ENCODE peak calls at places on chromosome 7, in eight cellular contexts. W is astrocyte of the cerebellum, J is AG09309, Q is ascending aorta, K is BJ, S is cardiac fibroblast, H is Calu3, N is upper lobe of left lung. X is an unnamed sample.

GRCh38 chr7:132977234-132977633 is 104.7 kb downstream of the CHCHD3 start:
- DNase-seq in W (no peak), J (no peak), Q (no peak), K (no peak), S (no peak), H (no peak), N (no peak), X (no peak)

GRCh38 chr7:157090485-157091165 is 48.1 kb upstream of the UBE3C start:
- DNase-seq in W (no peak), J (no peak), Q (no peak), K (no peak), S (no peak), H (no peak), N (no peak), X (no peak)

GRCh38 chr7:100095289-100095688 is 5.9 kb downstream of the MCM7 start:
- DNase-seq in W (no peak), J (no peak), Q (no peak), K (no peak), S (no peak), H (no peak), N (no peak), X (no peak)

GRCh38 chr7:36583318-36583717 is 141.0 kb downstream of the AOAH start:
- DNase-seq in W (no peak), J (no peak), Q (no peak), K (no peak), S (peak; percentile 15), H (no peak), N (no peak), X (no peak)

GRCh38 chr7:116505823-116506222 is 6.3 kb downstream of the CAV2 start:
- DNase-seq in W (no peak), J (no peak), Q (no peak), K (no peak), S (no peak), H (no peak), N (no peak), X (no peak)

GRCh38 chr7:102426268-102427031 is 6.9 kb upstream of the ORAI2 start:
- DNase-seq in W (no peak), J (no peak), Q (no peak), K (no peak), S (no peak), H (no peak), N (peak; percentile 53), X (no peak)

GRCh38 chr7:151249732-151250072 is 1.2 kb upstream of the SMARCD3 start:
- DNase-seq in W (no peak), J (no peak), Q (peak; percentile 86), K (no peak), S (peak; percentile 54), H (no peak), N (peak; percentile 80), X (no peak)

GRCh38 chr7:130490888-130491771 is 755 bp upstream of the MEST start:
- DNase-seq in W (no peak), J (no peak), Q (no peak), K (no peak), S (peak; percentile 31), H (no peak), N (no peak), X (peak; percentile 34)

GRCh38 chr7:40447345-40447744 is 312.5 kb downstream of the SUGCT start:
- DNase-seq in W (no peak), J (no peak), Q (no peak), K (no peak), S (no peak), H (no peak), N (no peak), X (no peak)

GRCh38 chr7:77837275-77837674 is 38.7 kb downstream of the PHTF2 start:
- DNase-seq in W (no peak), J (no peak), Q (no peak), K (no peak), S (no peak), H (no peak), N (no peak), X (no peak)

GRCh38 chr7:134520130-134520529 is 7.2 kb upstream of the AKR1B10 start:
- DNase-seq in W (no peak), J (no peak), Q (no peak), K (no peak), S (peak; percentile 40), H (no peak), N (no peak), X (no peak)
- TF ChIP-seq CTCF in W (peak; percentile 1), J (peak; percentile 27), Q (no peak), K (peak; percentile 41), S (no peak), H (peak; percentile 6), N (no peak), X (no peak)

GRCh38 chr7:158411232-158411950 is 176.2 kb downstream of the PTPRN2 start:
- DNase-seq in W (no peak), J (no peak), Q (no peak), K (no peak), S (no peak), H (no peak), N (no peak), X (no peak)

GRCh38 chr7:158416283-158416933 is 171.2 kb downstream of the PTPRN2 start:
- DNase-seq in W (no peak), J (no peak), Q (no peak), K (no peak), S (no peak), H (no peak), N (peak; percentile 10), X (no peak)

GRCh38 chr7:158410720-158411119 is 176.9 kb downstream of the PTPRN2 start:
- DNase-seq in W (no peak), J (no peak), Q (no peak), K (no peak), S (no peak), H (no peak), N (no peak), X (no peak)

GRCh38 chr7:158415316-158415715 is 172.3 kb downstream of the PTPRN2 start:
- DNase-seq in W (no peak), J (no peak), Q (no peak), K (no peak), S (no peak), H (no peak), N (peak; percentile 15), X (no peak)

DNA sequence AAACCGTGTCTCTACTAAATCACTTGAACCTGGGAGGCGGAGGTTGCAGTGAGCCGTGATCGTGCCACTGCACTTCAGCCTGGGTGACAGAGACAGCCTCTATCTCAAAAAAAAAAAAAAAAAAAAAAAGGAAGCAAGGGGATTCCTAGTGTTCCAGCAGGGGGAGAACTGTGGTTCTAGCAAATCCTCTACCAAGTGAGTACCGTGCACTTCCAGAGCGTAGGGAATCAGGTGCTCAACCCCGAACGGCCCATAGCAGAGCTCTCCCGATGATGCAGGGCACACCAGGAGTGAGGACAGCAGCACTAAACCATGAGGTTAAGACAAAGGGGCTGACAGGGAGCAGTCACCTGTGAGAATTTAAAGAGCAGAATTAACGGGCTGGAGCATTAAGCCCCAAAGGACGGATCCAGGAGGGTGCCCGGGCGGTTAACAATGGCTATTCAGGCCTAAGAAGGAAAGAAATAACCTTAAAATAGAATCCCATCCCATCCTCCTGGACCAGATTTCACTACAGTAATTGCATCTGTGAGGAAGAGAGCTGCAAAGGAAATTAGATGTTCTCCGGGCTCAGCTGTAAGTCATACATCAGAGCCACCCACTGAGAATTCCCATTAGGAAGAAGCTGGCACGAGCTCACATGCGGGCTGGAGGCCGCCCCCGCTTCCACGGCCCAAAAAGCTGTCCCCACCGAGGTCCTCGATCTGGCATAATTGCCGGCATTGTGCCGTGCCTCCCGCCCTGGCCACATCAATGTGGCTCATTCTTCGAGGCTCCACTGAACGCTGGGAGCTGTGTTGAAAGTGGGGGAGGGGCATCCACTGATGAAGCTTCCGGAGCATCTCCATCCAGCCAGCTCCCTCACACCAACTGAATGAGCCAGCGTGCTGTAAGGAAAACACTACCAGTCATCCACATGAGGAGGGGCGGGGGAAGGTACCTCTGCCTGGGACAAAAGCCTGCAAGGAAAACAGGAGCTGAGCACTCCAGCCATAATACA is 173.4 kb downstream of the PTPRN2 start:
- DNase-seq in W (no peak), J (no peak), Q (no peak), K (no peak), S (no peak), H (no peak), N (peak; percentile 12), X (no peak)
- TF ChIP-seq CTCF in W (no peak), J (no peak), Q (no peak), K (no peak), S (no peak), H (no peak), N (no peak), X (no peak)

GRCh38 chr7:42238709-42239395 is 1.8 kb upstream of the GLI3 start:
- DNase-seq in W (no peak), J (no peak), Q (peak; percentile 67), K (no peak), S (peak; percentile 78), H (no peak), N (no peak), X (no peak)

GRCh38 chr7:42235734-42236133 is 1.3 kb downstream of the GLI3 start:
- DNase-seq in W (no peak), J (no peak), Q (no peak), K (no peak), S (peak; percentile 18), H (no peak), N (no peak), X (no peak)

GRCh38 chr7:42236266-42237161 is 495 bp downstream of the GLI3 start:
- DNase-seq in W (no peak), J (no peak), Q (peak; percentile 77), K (no peak), S (peak; percentile 62), H (peak; percentile 19), N (peak; percentile 49), X (peak; percentile 22)

GRCh38 chr7:42237162-42237821 is at the start of gene GLI3:
- DNase-seq in W (peak; percentile 85), J (peak; percentile 76), Q (peak; percentile 93), K (peak; percentile 55), S (peak; percentile 92), H (peak; percentile 66), N (peak; percentile 71), X (peak; percentile 58)

GRCh38 chr7:42237891-42238531 is 1.0 kb upstream of the GLI3 start:
- DNase-seq in W (no peak), J (no peak), Q (peak; percentile 84), K (no peak), S (peak; percentile 59), H (peak; percentile 15), N (peak; percentile 51), X (peak; percentile 34)
- TF ChIP-seq CTCF in W (no peak), J (no peak), Q (no peak), K (no peak), S (no peak), H (no peak), N (no peak), X (no peak)

DNA sequence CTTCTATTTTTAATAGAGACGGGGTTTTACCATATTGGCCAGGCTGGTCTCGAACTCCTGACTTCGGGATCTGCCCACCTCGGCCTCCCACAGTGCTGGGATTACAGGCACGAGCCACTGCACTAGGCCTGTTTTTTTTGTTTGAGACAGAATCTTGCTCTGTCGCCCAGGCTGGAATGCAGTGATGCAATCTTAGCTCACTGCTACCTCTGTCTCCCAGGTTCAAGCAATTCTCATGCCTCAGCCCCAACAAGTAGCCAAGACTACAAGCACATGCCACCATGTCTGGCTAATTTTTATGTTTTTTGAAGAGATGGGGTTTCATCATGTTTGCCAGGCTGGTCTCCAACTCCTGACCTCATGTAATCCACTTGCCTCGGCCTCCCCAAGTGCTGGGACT is 73.7 kb downstream of the TYW1B start:
- DNase-seq in W (no peak), J (no peak), Q (no peak), K (no peak), S (peak; percentile 33), H (no peak), N (no peak), X (no peak)
- TF ChIP-seq CTCF in W (no peak), J (no peak), Q (no peak), K (no peak), S (no peak), H (no peak), N (no peak), X (no peak)

GRCh38 chr7:20784311-20785210 is 2.1 kb downstream of the SP8 start:
- DNase-seq in W (no peak), J (no peak), Q (no peak), K (no peak), S (no peak), H (peak; percentile 58), N (no peak), X (no peak)
- TF ChIP-seq CTCF in W (no peak), J (no peak), Q (no peak), K (no peak), S (no peak), H (no peak), N (no peak), X (peak; percentile 48)